ENCODE peak calls at places on chromosome 19, in six cellular contexts. One of them, this sample, is unnamed.

GRCh38 chr19:12647490-12648071 is 19.0 kb downstream of the MAN2B1 start:
- DNase-seq in prostate gland: peak
- DNase-seq in sigmoid colon: peak
- DNase-seq in stomach: peak
- DNase-seq in HepG2: no peak
- DNase-seq in HCT116: no peak
- DNase-seq in this sample: no peak

GRCh38 chr19:55206664-55207500 is 2.4 kb downstream of the PTPRH start:
- DNase-seq in prostate gland: no peak
- DNase-seq in sigmoid colon: peak
- DNase-seq in HepG2: peak
- DNase-seq in HCT116: peak
- DNase-seq in stomach: peak
- DNase-seq in this sample: peak

GRCh38 chr19:8578642-8579265 is 1.5 kb upstream of the MYO1F start:
- DNase-seq in HepG2: peak
- DNase-seq in stomach: peak
- DNase-seq in prostate gland: peak
- DNase-seq in HCT116: peak
- DNase-seq in sigmoid colon: peak
- DNase-seq in this sample: peak

GRCh38 chr19:1312732-1313694 is 27.3 kb downstream of the EFNA2 start:
- DNase-seq in HepG2: no peak
- DNase-seq in prostate gland: no peak
- DNase-seq in HCT116: peak
- DNase-seq in sigmoid colon: no peak
- DNase-seq in stomach: no peak
- DNase-seq in this sample: no peak

GRCh38 chr19:31232871-31233270 is 116.4 kb downstream of the TSHZ3 start:
- DNase-seq in HepG2: no peak
- DNase-seq in stomach: no peak
- DNase-seq in HCT116: no peak
- DNase-seq in prostate gland: no peak
- DNase-seq in sigmoid colon: no peak
- DNase-seq in this sample: no peak

GRCh38 chr19:45206328-45206727 is 27.7 kb downstream of the BLOC1S3 start:
- DNase-seq in stomach: no peak
- DNase-seq in prostate gland: no peak
- DNase-seq in HCT116: no peak
- DNase-seq in sigmoid colon: no peak
- DNase-seq in HepG2: no peak
- DNase-seq in this sample: no peak

GRCh38 chr19:23070353-23070781 is 46.5 kb upstream of the ZNF730 start:
- DNase-seq in HepG2: no peak
- DNase-seq in stomach: no peak
- DNase-seq in HCT116: no peak
- DNase-seq in prostate gland: no peak
- DNase-seq in sigmoid colon: peak
- DNase-seq in this sample: no peak

GRCh38 chr19:36115453-36116343 is at the start of gene TBCB:
- DNase-seq in sigmoid colon: peak
- DNase-seq in stomach: peak
- DNase-seq in HCT116: no peak
- DNase-seq in HepG2: peak
- DNase-seq in prostate gland: peak
- DNase-seq in this sample: peak

GRCh38 chr19:57688011-57688763 is 6.4 kb downstream of the ZNF551 start:
- DNase-seq in prostate gland: no peak
- DNase-seq in HepG2: no peak
- DNase-seq in stomach: no peak
- DNase-seq in HCT116: no peak
- DNase-seq in sigmoid colon: peak
- DNase-seq in this sample: no peak

GRCh38 chr19:47243364-47243775 is 12.4 kb upstream of the BBC3 start:
- DNase-seq in stomach: no peak
- DNase-seq in sigmoid colon: no peak
- DNase-seq in HCT116: no peak
- DNase-seq in HepG2: no peak
- DNase-seq in prostate gland: no peak
- DNase-seq in this sample: no peak

GRCh38 chr19:18452386-18452785 is 14.5 kb upstream of the ISYNA1 start:
- DNase-seq in HepG2: no peak
- DNase-seq in sigmoid colon: no peak
- DNase-seq in HCT116: no peak
- DNase-seq in stomach: no peak
- DNase-seq in prostate gland: no peak
- DNase-seq in this sample: no peak

GRCh38 chr19:58357798-58358145 is 4.5 kb upstream of the A1BG start:
- DNase-seq in HCT116: no peak
- DNase-seq in HepG2: no peak
- DNase-seq in prostate gland: no peak
- DNase-seq in stomach: no peak
- DNase-seq in sigmoid colon: no peak
- DNase-seq in this sample: no peak

DNA sequence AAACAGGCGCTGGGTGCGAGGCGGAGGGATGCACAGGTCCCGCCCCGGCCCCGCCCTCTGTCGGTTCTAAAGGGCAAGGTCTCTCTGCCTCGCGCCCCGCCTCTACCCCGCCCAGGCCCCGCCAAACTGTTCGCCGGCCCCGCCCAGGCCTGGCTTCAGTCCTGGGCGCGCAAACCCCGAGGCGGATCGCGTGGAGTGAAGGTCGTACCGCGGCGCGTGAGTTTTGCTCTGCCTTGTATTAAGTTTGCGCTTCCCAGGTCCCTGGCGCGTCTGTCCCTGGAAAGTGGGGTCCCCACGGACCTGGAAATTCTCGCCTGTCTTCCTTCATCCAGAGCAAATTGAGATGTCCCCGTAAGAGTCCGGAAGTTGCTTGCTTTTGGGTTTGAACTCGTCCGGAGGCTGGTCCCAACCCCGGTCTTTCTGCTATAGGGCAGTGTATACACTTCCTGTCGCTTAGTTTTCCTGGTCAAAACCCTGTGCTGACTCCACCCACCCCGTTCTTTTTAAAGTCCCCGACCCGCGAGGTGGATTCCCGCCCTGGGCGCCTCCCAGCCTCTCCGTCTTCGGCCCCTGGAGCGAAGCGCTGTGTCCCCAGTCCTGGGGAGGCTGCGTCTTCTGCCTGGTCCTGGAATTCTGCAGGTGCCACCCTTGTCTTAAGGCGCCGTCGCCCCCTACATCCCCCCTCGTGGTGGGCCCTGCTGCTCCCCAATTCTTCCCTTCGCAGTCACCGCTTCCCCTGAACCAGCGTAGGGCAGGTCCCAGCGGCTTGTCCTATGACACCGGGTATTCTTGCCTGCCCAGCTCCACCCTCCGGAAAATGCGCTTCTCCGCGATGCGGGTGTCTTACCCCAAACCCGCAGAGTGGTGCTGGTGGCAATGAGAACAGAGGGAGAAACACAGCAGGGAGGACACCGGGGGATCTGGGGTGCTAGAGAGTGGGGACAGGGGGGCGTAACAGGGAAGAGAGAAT is 8.6 kb downstream of the ZNF808 start:
- DNase-seq in stomach: peak
- DNase-seq in HCT116: no peak
- DNase-seq in prostate gland: peak
- DNase-seq in HepG2: no peak
- DNase-seq in sigmoid colon: peak
- DNase-seq in this sample: peak
- TF ChIP-seq POLR2A in stomach: no peak
- TF ChIP-seq POLR2A in HCT116: no peak
- TF ChIP-seq POLR2A in prostate gland: peak
- TF ChIP-seq POLR2A in HepG2: no peak
- TF ChIP-seq POLR2A in sigmoid colon: no peak
- TF ChIP-seq POLR2A in this sample: no peak

GRCh38 chr19:40279120-40279551 is 6.0 kb downstream of the AKT2 start:
- DNase-seq in stomach: no peak
- DNase-seq in HepG2: no peak
- DNase-seq in HCT116: no peak
- DNase-seq in sigmoid colon: peak
- DNase-seq in prostate gland: no peak
- DNase-seq in this sample: no peak

GRCh38 chr19:40277356-40277755 is 7.8 kb downstream of the AKT2 start:
- DNase-seq in stomach: no peak
- DNase-seq in sigmoid colon: peak
- DNase-seq in HepG2: no peak
- DNase-seq in HCT116: no peak
- DNase-seq in prostate gland: no peak
- DNase-seq in this sample: no peak

GRCh38 chr19:40280608-40281221 is 4.4 kb downstream of the AKT2 start:
- DNase-seq in HCT116: no peak
- DNase-seq in sigmoid colon: no peak
- DNase-seq in prostate gland: peak
- DNase-seq in HepG2: no peak
- DNase-seq in stomach: peak
- DNase-seq in this sample: no peak

GRCh38 chr19:40279761-40280607 is 5.2 kb downstream of the AKT2 start:
- DNase-seq in stomach: no peak
- DNase-seq in sigmoid colon: no peak
- DNase-seq in HepG2: no peak
- DNase-seq in prostate gland: no peak
- DNase-seq in HCT116: no peak
- DNase-seq in this sample: no peak

DNA sequence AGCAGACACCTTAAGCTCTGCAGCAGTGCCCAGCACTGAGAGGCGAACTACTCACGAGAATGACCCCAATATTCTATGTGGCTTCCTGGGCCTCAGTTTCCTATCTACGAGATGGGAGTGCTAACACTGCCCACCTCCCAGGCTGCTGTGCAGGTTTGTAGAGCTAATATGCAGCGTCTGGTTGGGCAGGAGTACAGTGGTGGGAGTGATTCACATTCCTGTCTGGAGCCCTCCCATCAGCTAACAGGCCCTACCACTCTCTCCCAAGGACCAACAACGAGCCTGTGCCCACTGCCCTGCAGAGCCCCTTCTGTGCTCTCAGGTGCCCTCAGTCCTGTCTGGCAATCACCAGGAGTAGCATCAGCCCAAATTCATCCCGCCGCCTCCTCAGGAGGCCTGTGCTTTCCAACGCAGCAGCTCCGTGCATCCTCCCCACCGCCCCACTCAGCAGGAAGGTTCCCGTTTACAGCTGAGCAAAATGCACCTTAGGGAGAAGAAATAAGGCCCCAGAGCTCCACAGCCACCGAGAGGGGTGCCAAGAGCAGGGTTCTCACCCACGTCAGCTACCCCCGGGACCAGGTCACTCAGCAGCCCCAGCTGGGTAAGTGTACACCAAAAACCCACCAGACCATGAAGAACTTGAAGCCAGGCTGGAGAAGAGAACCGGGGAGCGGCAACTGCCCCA is 6.6 kb downstream of the AKT2 start:
- DNase-seq in prostate gland: no peak
- DNase-seq in HepG2: no peak
- DNase-seq in sigmoid colon: peak
- DNase-seq in stomach: no peak
- DNase-seq in HCT116: no peak
- DNase-seq in this sample: no peak
- TF ChIP-seq POLR2AphosphoS5 in prostate gland: no peak
- TF ChIP-seq POLR2AphosphoS5 in HepG2: no peak
- TF ChIP-seq POLR2AphosphoS5 in sigmoid colon: no peak
- TF ChIP-seq POLR2AphosphoS5 in stomach: no peak
- TF ChIP-seq POLR2AphosphoS5 in HCT116: no peak
- TF ChIP-seq POLR2AphosphoS5 in this sample: no peak

DNA sequence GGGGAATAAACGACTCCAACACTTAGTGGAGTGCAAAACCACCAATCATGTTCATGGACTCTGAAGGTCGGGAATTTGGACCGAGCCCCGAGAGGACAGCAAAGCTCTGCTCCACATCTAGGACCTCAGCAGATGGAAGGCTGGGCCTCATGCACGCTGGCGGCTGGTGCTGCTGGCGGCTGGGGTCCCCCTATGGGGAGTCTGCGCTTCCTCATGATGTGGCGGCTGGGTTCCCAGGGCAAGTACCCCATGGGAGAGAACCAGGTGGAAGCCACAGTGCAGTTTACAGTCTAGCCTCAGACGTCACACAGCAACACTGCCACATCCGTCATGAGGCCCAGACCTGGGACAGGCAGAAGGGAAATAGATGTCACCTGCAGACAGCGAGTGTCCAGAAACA is 13.2 kb downstream of the PEPD start:
- DNase-seq in HepG2: no peak
- DNase-seq in HCT116: no peak
- DNase-seq in prostate gland: no peak
- DNase-seq in stomach: no peak
- DNase-seq in sigmoid colon: no peak
- DNase-seq in this sample: no peak
- H3K27ac ChIP-seq in HepG2: no peak
- H3K27ac ChIP-seq in HCT116: no peak
- H3K27ac ChIP-seq in prostate gland: no peak
- H3K27ac ChIP-seq in stomach: no peak
- H3K27ac ChIP-seq in sigmoid colon: no peak
- H3K27ac ChIP-seq in this sample: no peak

DNA sequence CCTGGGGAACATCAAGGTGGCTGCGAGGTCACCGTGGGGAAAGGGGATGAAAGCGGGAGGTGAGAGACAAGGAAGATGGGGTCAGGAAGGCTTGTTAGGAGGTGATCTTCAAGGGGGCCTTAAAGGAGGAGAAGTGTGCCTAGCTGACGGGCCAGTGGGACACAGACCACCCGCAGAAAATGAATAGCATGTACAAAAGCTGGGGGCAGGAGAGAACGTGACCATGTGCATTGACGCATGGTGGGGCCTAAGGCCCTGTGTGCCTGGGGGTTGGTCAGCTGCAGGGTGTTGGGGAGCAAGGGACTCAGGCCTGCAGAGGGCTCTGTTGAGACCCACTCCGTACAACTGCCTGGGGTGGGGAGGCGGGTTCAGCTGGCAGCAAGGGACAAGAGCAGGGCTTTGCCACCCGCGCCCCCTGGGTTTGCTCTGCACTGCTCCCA is 5.9 kb downstream of the RAB8A start:
- DNase-seq in sigmoid colon: no peak
- DNase-seq in HepG2: no peak
- DNase-seq in stomach: no peak
- DNase-seq in HCT116: no peak
- DNase-seq in prostate gland: no peak
- DNase-seq in this sample: no peak
- TF ChIP-seq POLR2A in sigmoid colon: no peak
- TF ChIP-seq POLR2A in HepG2: no peak
- TF ChIP-seq POLR2A in stomach: no peak
- TF ChIP-seq POLR2A in HCT116: no peak
- TF ChIP-seq POLR2A in prostate gland: no peak
- TF ChIP-seq POLR2A in this sample: no peak

GRCh38 chr19:56217039-56217949 is 15.2 kb downstream of the ZSCAN5C start:
- DNase-seq in HCT116: no peak
- DNase-seq in sigmoid colon: no peak
- DNase-seq in stomach: no peak
- DNase-seq in HepG2: no peak
- DNase-seq in prostate gland: peak
- DNase-seq in this sample: no peak
- TF ChIP-seq POLR2AphosphoS5 in HCT116: no peak
- TF ChIP-seq POLR2AphosphoS5 in sigmoid colon: no peak
- TF ChIP-seq POLR2AphosphoS5 in stomach: no peak
- TF ChIP-seq POLR2AphosphoS5 in HepG2: no peak
- TF ChIP-seq POLR2AphosphoS5 in prostate gland: no peak
- TF ChIP-seq POLR2AphosphoS5 in this sample: no peak